ENCODE peak calls at places on chromosome 3, in four cellular contexts. W is WTC11, K is amniotic stem cell, U is breast epithelium. C is an unnamed sample.

GRCh38 chr3:115381573-115381912 is 234.5 kb upstream of the ZBTB20 start:
- DNase-seq in W (no peak), K (no peak), U (no peak), C (no peak)

GRCh38 chr3:58068126-58068809 is 60.0 kb downstream of the FLNB start:
- DNase-seq in W (no peak), K (no peak), U (no peak), C (peak)

GRCh38 chr3:9146367-9147071 is 102.9 kb downstream of the SRGAP3 start:
- DNase-seq in W (no peak), K (no peak), U (no peak), C (no peak)

GRCh38 chr3:184541886-184542562 is 19.6 kb upstream of the EPHB3 start:
- DNase-seq in W (no peak), K (no peak), U (no peak), C (no peak)

GRCh38 chr3:112640333-112640863 is 545 bp downstream of the CCDC80 start:
- DNase-seq in W (no peak), K (peak), U (no peak), C (no peak)

GRCh38 chr3:5017953-5018531 is 38.8 kb downstream of the BHLHE40 start:
- DNase-seq in W (no peak), K (no peak), U (no peak), C (no peak)

GRCh38 chr3:114586119-114586518 is 292.3 kb downstream of the TIGIT start:
- DNase-seq in W (no peak), K (no peak), U (no peak), C (no peak)

GRCh38 chr3:30688776-30689175 is 82.4 kb downstream of the TGFBR2 start:
- DNase-seq in W (no peak), K (no peak), U (no peak), C (peak)

GRCh38 chr3:18444597-18445420 is 19.7 kb upstream of the SATB1 start:
- DNase-seq in W (peak), K (no peak), U (no peak), C (peak)

GRCh38 chr3:20054549-20054987 is 14.3 kb downstream of the KAT2B start:
- DNase-seq in W (no peak), K (peak), U (peak), C (no peak)

GRCh38 chr3:42711491-42712343 is 9.1 kb upstream of the HHATL start:
- DNase-seq in W (peak), K (no peak), U (no peak), C (no peak)

GRCh38 chr3:49256152-49256551 is 20.9 kb downstream of the C3orf62 start:
- DNase-seq in W (no peak), K (no peak), U (no peak), C (no peak)

GRCh38 chr3:32500880-32501784 is 1.5 kb downstream of the CMTM6 start:
- DNase-seq in W (no peak), K (no peak), U (no peak), C (no peak)

GRCh38 chr3:150797155-150797554 is 34.2 kb upstream of the SIAH2 start:
- DNase-seq in W (no peak), K (no peak), U (no peak), C (no peak)

GRCh38 chr3:4251412-4251811 is 51.8 kb upstream of the SETMAR start:
- DNase-seq in W (no peak), K (no peak), U (no peak), C (no peak)

GRCh38 chr3:10450494-10451440 is 54.6 kb downstream of the ATP2B2 start:
- DNase-seq in W (peak), K (no peak), U (no peak), C (no peak)

GRCh38 chr3:127074900-127075360 is 92.0 kb downstream of the PLXNA1 start:
- DNase-seq in W (peak), K (no peak), U (no peak), C (peak)

GRCh38 chr3:16200411-16200810 is 25.9 kb downstream of the GALNT15 start:
- DNase-seq in W (no peak), K (no peak), U (no peak), C (no peak)

GRCh38 chr3:125087768-125088391 is 32.1 kb upstream of the HEG1 start:
- DNase-seq in W (no peak), K (no peak), U (no peak), C (no peak)

GRCh38 chr3:14137445-14137844 is 12.6 kb downstream of the TMEM43 start:
- DNase-seq in W (peak), K (no peak), U (no peak), C (no peak)

GRCh38 chr3:97201814-97202213 is 387.4 kb downstream of the EPHA6 start:
- DNase-seq in W (no peak), K (no peak), U (no peak), C (no peak)

GRCh38 chr3:58241321-58242044 is 3.9 kb downstream of the ABHD6 start:
- DNase-seq in W (no peak), K (no peak), U (no peak), C (no peak)

GRCh38 chr3:148723591-148723990 is 25.9 kb downstream of the AGTR1 start:
- DNase-seq in W (no peak), K (peak), U (no peak), C (no peak)

GRCh38 chr3:127565711-127566110 is 24.8 kb downstream of the TPRA1 start:
- DNase-seq in W (no peak), K (no peak), U (no peak), C (no peak)

GRCh38 chr3:111863942-111864341 is 4.9 kb downstream of the PHLDB2 start:
- DNase-seq in W (no peak), K (no peak), U (no peak), C (no peak)

GRCh38 chr3:134846084-134846483 is 51.0 kb downstream of the EPHB1 start:
- DNase-seq in W (no peak), K (no peak), U (no peak), C (no peak)

GRCh38 chr3:129162729-129163579 is 2.1 kb upstream of the ISY1 start:
- DNase-seq in W (no peak), K (no peak), U (no peak), C (no peak)

GRCh38 chr3:17942856-17943255 is 200.4 kb upstream of the TBC1D5 start:
- DNase-seq in W (no peak), K (no peak), U (no peak), C (peak)

GRCh38 chr3:126851934-126852333 is 131.0 kb upstream of the PLXNA1 start:
- DNase-seq in W (no peak), K (no peak), U (no peak), C (peak)

GRCh38 chr3:47394867-47395266 is 14.0 kb downstream of the PTPN23 start:
- DNase-seq in W (no peak), K (no peak), U (no peak), C (no peak)

GRCh38 chr3:57179580-57180410 is 14.6 kb upstream of the IL17RD start:
- DNase-seq in W (no peak), K (no peak), U (no peak), C (peak)

GRCh38 chr3:46027736-46028397 is 584 bp upstream of the XCR1 start:
- DNase-seq in W (no peak), K (no peak), U (no peak), C (no peak)

GRCh38 chr3:62554264-62554799 is 181.0 kb upstream of the FEZF2 start:
- DNase-seq in W (peak), K (no peak), U (no peak), C (no peak)

GRCh38 chr3:44198265-44198956 is 43.3 kb upstream of the TOPAZ1 start:
- DNase-seq in W (peak), K (peak), U (peak), C (peak)

GRCh38 chr3:56484096-56484495 is 15.8 kb upstream of the ERC2 start:
- DNase-seq in W (no peak), K (no peak), U (no peak), C (no peak)

GRCh38 chr3:100041328-100041749 is 73.0 kb downstream of the FILIP1L start:
- DNase-seq in W (no peak), K (peak), U (no peak), C (no peak)

GRCh38 chr3:133114198-133114597 is 76.0 kb downstream of the TMEM108 start:
- DNase-seq in W (no peak), K (no peak), U (no peak), C (peak)

GRCh38 chr3:100492810-100493140 is 356 bp downstream of the TMEM45A start:
- DNase-seq in W (no peak), K (no peak), U (no peak), C (no peak)

C was measured in NCI-H146.